ENCODE peak calls at places on chromosomes 12 and 14, in nine cellular contexts. K is A549, P is omental fat pad, G is HCT116, J is choroid plexus epithelial cell, M is coronary artery, U is A673, B is foreskin keratinocyte, I is cardiac fibroblast. N is an unnamed sample.

GRCh38 chr12:3236345-3237153 is 159.4 kb downstream of the TSPAN9 start:
- DNase-seq in K (peak), P (no peak), G (peak), J (peak), M (no peak), U (peak), B (peak), I (peak), N (no peak)

GRCh38 chr12:106585237-106585834 is 2.5 kb downstream of the RFX4 start:
- DNase-seq in K (no peak), P (no peak), G (no peak), J (no peak), M (no peak), U (no peak), B (peak), I (no peak), N (no peak)

GRCh38 chr14:87971010-87971409 is 22.0 kb downstream of the GALC start:
- DNase-seq in K (no peak), P (no peak), G (no peak), J (no peak), M (no peak), U (no peak), B (no peak), I (no peak), N (no peak)

GRCh38 chr12:30286345-30286926 is 409.2 kb downstream of the IPO8 start:
- DNase-seq in K (peak), P (no peak), G (peak), J (peak), M (no peak), U (peak), B (peak), I (peak), N (peak)

GRCh38 chr14:99156814-99157213 is 115.2 kb downstream of the BCL11B start:
- DNase-seq in K (no peak), P (no peak), G (no peak), J (no peak), M (no peak), U (no peak), B (no peak), I (no peak), N (no peak)

GRCh38 chr12:52204931-52205505 is 13.2 kb upstream of the KRT80 start:
- DNase-seq in K (no peak), P (no peak), G (no peak), J (no peak), M (no peak), U (no peak), B (no peak), I (no peak), N (no peak)

GRCh38 chr12:111024205-111024794 is 103.9 kb upstream of the MYL2 start:
- DNase-seq in K (peak), P (peak), G (peak), J (peak), M (no peak), U (peak), B (peak), I (peak), N (no peak)

GRCh38 chr14:69317780-69318179 is 57.8 kb downstream of the GALNT16 start:
- DNase-seq in K (no peak), P (no peak), G (no peak), J (no peak), M (peak), U (no peak), B (no peak), I (no peak), N (no peak)

GRCh38 chr14:95502381-95502950 is 14.0 kb downstream of the SYNE3 start:
- DNase-seq in K (no peak), P (no peak), G (no peak), J (no peak), M (no peak), U (no peak), B (no peak), I (no peak), N (no peak)

GRCh38 chr12:82783456-82783855 is 96.8 kb downstream of the TMTC2 start:
- DNase-seq in K (no peak), P (no peak), G (no peak), J (no peak), M (no peak), U (peak), B (no peak), I (no peak), N (no peak)

GRCh38 chr14:63547798-63548335 is 4.7 kb upstream of the PPP2R5E start:
- DNase-seq in K (no peak), P (no peak), G (no peak), J (no peak), M (no peak), U (no peak), B (no peak), I (no peak), N (no peak)

GRCh38 chr12:111430418-111431353 is 25.0 kb downstream of the SH2B3 start:
- DNase-seq in K (no peak), P (no peak), G (no peak), J (no peak), M (no peak), U (no peak), B (no peak), I (no peak), N (no peak)

GRCh38 chr12:114164354-114164753 is 198.2 kb upstream of the RBM19 start:
- DNase-seq in K (no peak), P (no peak), G (no peak), J (no peak), M (no peak), U (no peak), B (no peak), I (no peak), N (no peak)

GRCh38 chr12:114167431-114167830 is 201.3 kb upstream of the RBM19 start:
- DNase-seq in K (no peak), P (no peak), G (no peak), J (no peak), M (no peak), U (no peak), B (no peak), I (peak), N (no peak)

GRCh38 chr12:114165921-114166320 is 199.8 kb upstream of the RBM19 start:
- DNase-seq in K (no peak), P (no peak), G (no peak), J (no peak), M (no peak), U (no peak), B (no peak), I (peak), N (no peak)

GRCh38 chr12:114168061-114168460 is 201.9 kb upstream of the RBM19 start:
- DNase-seq in K (no peak), P (no peak), G (no peak), J (no peak), M (no peak), U (no peak), B (no peak), I (peak), N (no peak)

DNA sequence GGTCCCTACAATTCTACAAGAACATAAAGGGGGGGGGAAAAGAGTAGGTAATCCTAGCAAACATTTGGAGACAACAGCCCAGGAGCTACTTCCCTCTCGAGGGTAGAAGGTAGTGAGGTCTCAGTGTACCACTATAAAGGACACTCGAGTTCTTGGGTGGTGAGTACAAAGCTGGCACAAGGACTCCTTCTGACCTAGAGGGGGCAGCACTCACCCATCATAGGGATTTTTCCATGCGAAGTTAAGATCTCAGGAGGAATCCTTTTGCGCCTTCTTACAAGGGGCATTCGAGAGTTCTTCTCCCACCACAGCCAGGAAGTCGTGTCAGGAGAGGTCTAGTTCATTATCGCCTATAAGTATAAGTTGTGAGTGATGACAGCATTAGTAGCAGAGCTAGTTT is 200.2 kb upstream of the RBM19 start:
- DNase-seq in K (peak), P (no peak), G (peak), J (no peak), M (no peak), U (peak), B (no peak), I (peak), N (no peak)
- TF ChIP-seq CTCF in K (peak), P (no peak), G (peak), J (no peak), M (peak), U (peak), B (peak), I (peak), N (no peak)

GRCh38 chr12:79524507-79525148 is 166.1 kb downstream of the PAWR start:
- DNase-seq in K (no peak), P (no peak), G (no peak), J (peak), M (no peak), U (peak), B (no peak), I (peak), N (no peak)
- TF ChIP-seq CTCF in K (no peak), P (no peak), G (no peak), J (no peak), M (no peak), U (no peak), B (no peak), I (no peak), N (no peak)

DNA sequence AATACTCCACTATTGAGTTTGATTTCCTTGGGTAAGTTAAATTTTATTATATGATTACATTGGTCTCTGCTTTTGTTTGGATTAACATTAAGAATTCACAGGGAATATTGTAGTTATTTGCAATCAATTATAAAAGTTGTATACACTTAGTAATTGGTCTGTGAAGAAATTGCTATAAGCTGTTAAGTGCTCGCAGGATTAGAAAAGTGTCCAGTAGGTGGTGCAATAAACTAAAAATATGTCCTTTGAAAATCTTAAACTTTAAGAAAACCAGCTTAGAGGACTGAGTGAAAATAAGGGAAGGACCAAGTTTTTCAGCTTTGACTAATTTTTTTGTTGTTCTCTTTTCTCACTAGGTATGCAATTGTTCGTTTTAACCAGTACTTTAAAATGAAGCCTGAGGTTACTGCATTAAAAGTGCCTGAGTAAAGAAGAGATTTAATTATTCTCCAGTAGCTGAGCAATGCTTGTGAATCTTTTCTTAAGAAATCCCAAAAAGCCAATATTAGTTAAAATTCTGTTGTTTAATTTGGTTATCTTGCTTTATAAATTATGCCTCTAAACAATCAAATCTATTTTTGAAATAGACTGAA is 59.7 kb downstream of the ETNK1 start:
- DNase-seq in K (no peak), P (no peak), G (peak), J (peak), M (no peak), U (peak), B (peak), I (peak), N (peak)
- TF ChIP-seq CTCF in K (peak), P (no peak), G (peak), J (peak), M (no peak), U (peak), B (peak), I (peak), N (peak)

DNA sequence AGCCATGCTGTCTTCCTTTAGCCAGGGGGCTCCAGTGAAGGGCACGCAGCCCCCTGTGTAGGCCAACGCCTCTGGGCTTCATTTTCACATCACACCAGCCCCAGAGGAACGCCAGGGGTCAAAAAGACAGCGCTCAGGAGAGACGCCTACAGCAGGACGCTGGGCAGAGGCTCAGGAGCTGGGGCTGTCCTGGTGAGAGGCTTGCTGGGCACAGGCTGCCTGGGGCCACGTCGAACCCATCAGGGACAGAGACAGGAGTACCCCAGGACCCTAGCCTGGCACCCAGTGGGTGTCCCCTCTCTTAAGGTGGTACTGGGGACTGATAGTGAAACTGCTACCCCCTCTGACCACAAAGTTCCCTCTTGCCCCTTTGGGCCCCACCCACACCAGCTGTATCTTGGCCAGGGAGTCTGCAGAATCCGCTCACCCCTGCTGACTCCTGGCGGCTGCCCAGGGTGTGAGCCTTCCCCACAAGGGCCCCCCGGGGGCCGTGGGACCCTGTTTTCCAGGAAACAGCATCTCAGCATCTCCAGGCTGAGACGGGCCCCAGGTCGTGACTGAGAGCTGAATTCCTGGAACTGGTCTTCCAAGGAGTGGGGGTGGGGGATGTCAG is 321.7 kb upstream of the RTL1 start:
- DNase-seq in K (no peak), P (no peak), G (no peak), J (peak), M (peak), U (no peak), B (no peak), I (peak), N (no peak)
- TF ChIP-seq CTCF in K (no peak), P (no peak), G (no peak), J (peak), M (no peak), U (no peak), B (no peak), I (no peak), N (no peak)